ENCODE peak calls at places on chromosomes 16 and 17, in five cellular contexts. P, L, W, U and D are unnamed samples.

GRCh38 chr17:77628035-77628434 is 330.5 kb upstream of the TNRC6C start:
- DNase-seq in U (no peak), P (no peak), W (no peak), L (no peak), D (no peak)

GRCh38 chr17:41915020-41915419 is 3.7 kb downstream of the ACLY start:
- DNase-seq in U (no peak), P (no peak), W (no peak), L (no peak), D (no peak)

GRCh38 chr17:31318298-31319190 is 2.9 kb downstream of the EVI2A start:
- DNase-seq in U (peak), L (peak), W (peak), P (no peak), D (no peak)

GRCh38 chr17:16928406-16929280 is 43.3 kb downstream of the TNFRSF13B start:
- DNase-seq in U (no peak), P (peak), W (no peak), L (no peak), D (peak)

GRCh38 chr16:48277158-48277557 is 29.8 kb upstream of the ABCC11 start:
- DNase-seq in W (no peak), L (peak), P (no peak), U (no peak), D (no peak)

GRCh38 chr16:88525663-88525990 is 44.6 kb upstream of the ZC3H18 start:
- DNase-seq in P (no peak), W (no peak), U (no peak), L (no peak), D (no peak)

GRCh38 chr16:89921131-89921698 is 1.9 kb upstream of the TUBB3 start:
- DNase-seq in W (no peak), L (no peak), P (no peak), U (no peak), D (no peak)

GRCh38 chr17:39404542-39405378 is 3.3 kb upstream of the FBXL20 start:
- DNase-seq in W (no peak), P (no peak), L (no peak), U (no peak), D (no peak)

GRCh38 chr17:55770220-55770870 is 19.5 kb downstream of the PCTP start:
- DNase-seq in W (no peak), U (no peak), L (no peak), P (no peak), D (no peak)

GRCh38 chr17:2420131-2420530 is 19.3 kb upstream of the MNT start:
- DNase-seq in P (no peak), L (no peak), U (no peak), W (no peak), D (no peak)

GRCh38 chr17:57906910-57907309 is 48.3 kb downstream of the CUEDC1 start:
- DNase-seq in L (peak), W (no peak), U (no peak), P (no peak), D (no peak)

GRCh38 chr16:15593235-15593634 is 49.7 kb downstream of the MARF1 start:
- DNase-seq in U (no peak), W (no peak), L (no peak), P (no peak), D (no peak)

GRCh38 chr17:67218385-67218950 is 26.5 kb downstream of the HELZ start:
- DNase-seq in P (no peak), L (no peak), W (no peak), U (no peak), D (no peak)

GRCh38 chr17:66562119-66562518 is 259.7 kb downstream of the PRKCA start:
- DNase-seq in P (no peak), U (no peak), L (no peak), W (no peak), D (no peak)

GRCh38 chr17:80092959-80093358 is 8.4 kb upstream of the GAA start:
- DNase-seq in U (no peak), W (no peak), L (no peak), P (no peak), D (no peak)